ENCODE peak calls at places on chromosome 9, in six cellular contexts. S, B, Z, K, I and X are unnamed samples.

GRCh38 chr9:33162721-33163311 is 4.3 kb downstream of the B4GALT1 start:
- DNase-seq in S (peak), B (no peak), Z (no peak), K (no peak), I (no peak), X (no peak)

GRCh38 chr9:133527444-133527920 is 2.7 kb upstream of the MYMK start:
- DNase-seq in S (no peak), B (no peak), Z (no peak), K (no peak), I (peak), X (peak)

GRCh38 chr9:123399803-123400378 is 43.9 kb downstream of the CRB2 start:
- DNase-seq in S (no peak), B (no peak), Z (no peak), K (no peak), I (peak), X (no peak)

GRCh38 chr9:135084262-135084661 is 3.2 kb upstream of the OLFM1 start:
- DNase-seq in S (no peak), B (no peak), Z (no peak), K (no peak), I (no peak), X (no peak)

GRCh38 chr9:89536618-89537017 is 38.7 kb upstream of the SEMA4D start:
- DNase-seq in S (no peak), B (no peak), Z (no peak), K (no peak), I (no peak), X (no peak)

GRCh38 chr9:2461886-2462285 is 159.7 kb upstream of the VLDLR start:
- DNase-seq in S (no peak), B (peak), Z (no peak), K (no peak), I (no peak), X (no peak)

GRCh38 chr9:119639287-119639955 is 270.2 kb upstream of the BRINP1 start:
- DNase-seq in S (no peak), B (peak), Z (no peak), K (no peak), I (peak), X (no peak)

GRCh38 chr9:70192707-70193106 is 66.1 kb upstream of the SMC5 start:
- DNase-seq in S (no peak), B (no peak), Z (no peak), K (no peak), I (no peak), X (no peak)

GRCh38 chr9:75086443-75087278 is 1.3 kb downstream of the NMRK1 start:
- DNase-seq in S (peak), B (no peak), Z (peak), K (no peak), I (peak), X (peak)

GRCh38 chr9:126862461-126862830 is 2.0 kb downstream of the ZBTB34 start:
- DNase-seq in S (peak), B (no peak), Z (no peak), K (no peak), I (no peak), X (no peak)

GRCh38 chr9:134139081-134139480 is 3.2 kb downstream of the WDR5 start:
- DNase-seq in S (no peak), B (no peak), Z (no peak), K (no peak), I (no peak), X (no peak)

GRCh38 chr9:94644543-94644942 is 5.2 kb upstream of the FBP1 start:
- DNase-seq in S (no peak), B (no peak), Z (no peak), K (no peak), I (no peak), X (no peak)

GRCh38 chr9:29769019-29769418 is 2195.7 kb upstream of the C9orf72 start:
- DNase-seq in S (no peak), B (no peak), Z (no peak), K (no peak), I (no peak), X (no peak)

GRCh38 chr9:113238859-113239231 is 17.5 kb downstream of the SLC31A1 start:
- DNase-seq in S (no peak), B (no peak), Z (no peak), K (no peak), I (no peak), X (no peak)

GRCh38 chr9:93676310-93677054 is 100.1 kb downstream of the PHF2 start:
- DNase-seq in S (no peak), B (no peak), Z (peak), K (no peak), I (no peak), X (peak)

GRCh38 chr9:126164796-126165525 is 161.7 kb upstream of the MVB12B start:
- DNase-seq in S (no peak), B (no peak), Z (no peak), K (no peak), I (no peak), X (no peak)

GRCh38 chr9:134604834-134605233 is 36.8 kb upstream of the COL5A1 start:
- DNase-seq in S (no peak), B (no peak), Z (no peak), K (no peak), I (no peak), X (peak)

GRCh38 chr9:111645806-111646205 is 14.7 kb downstream of the DNAJC25 start:
- DNase-seq in S (peak), B (no peak), Z (no peak), K (no peak), I (no peak), X (no peak)

GRCh38 chr9:16532272-16532671 is 338.2 kb downstream of the BNC2 start:
- DNase-seq in S (no peak), B (no peak), Z (no peak), K (no peak), I (no peak), X (no peak)

GRCh38 chr9:122099271-122099869 is 6.3 kb upstream of the TTLL11 start:
- DNase-seq in S (peak), B (peak), Z (peak), K (peak), I (peak), X (no peak)

GRCh38 chr9:131610231-131610761 is 65.0 kb downstream of the PRRT1B start:
- DNase-seq in S (no peak), B (no peak), Z (no peak), K (no peak), I (no peak), X (no peak)

GRCh38 chr9:135973276-135974219 is 12.4 kb upstream of the UBAC1 start:
- DNase-seq in S (no peak), B (no peak), Z (peak), K (no peak), I (no peak), X (no peak)

GRCh38 chr9:27954858-27955257 is 381.6 kb upstream of the C9orf72 start:
- DNase-seq in S (no peak), B (no peak), Z (no peak), K (no peak), I (no peak), X (no peak)

GRCh38 chr9:5796298-5796697 is 36.6 kb downstream of the ERMP1 start:
- DNase-seq in S (no peak), B (no peak), Z (no peak), K (no peak), I (no peak), X (no peak)

GRCh38 chr9:33101104-33101951 is 24.9 kb upstream of the SMU1 start:
- DNase-seq in S (no peak), B (no peak), Z (peak), K (no peak), I (no peak), X (no peak)

GRCh38 chr9:120583958-120584369 is 4.0 kb upstream of the CDK5RAP2 start:
- DNase-seq in S (peak), B (peak), Z (no peak), K (peak), I (peak), X (no peak)

GRCh38 chr9:82890865-82891264 is 172.1 kb downstream of the RASEF start:
- DNase-seq in S (no peak), B (no peak), Z (no peak), K (no peak), I (no peak), X (no peak)

GRCh38 chr9:122221223-122221811 is 7.4 kb downstream of the LHX6 start:
- DNase-seq in S (no peak), B (no peak), Z (no peak), K (no peak), I (peak), X (no peak)

GRCh38 chr9:121651014-121651294 is 480 bp upstream of the DAB2IP start:
- DNase-seq in S (no peak), B (no peak), Z (no peak), K (no peak), I (no peak), X (no peak)

GRCh38 chr9:34371886-34372597 is 4.7 kb downstream of the MYORG start:
- DNase-seq in S (no peak), B (no peak), Z (no peak), K (no peak), I (no peak), X (peak)

GRCh38 chr9:113223963-113224362 is 2.6 kb downstream of the SLC31A1 start:
- DNase-seq in S (no peak), B (no peak), Z (no peak), K (no peak), I (no peak), X (no peak)

GRCh38 chr9:121947683-121948300 is 145.3 kb downstream of the TTLL11 start:
- DNase-seq in S (no peak), B (no peak), Z (no peak), K (no peak), I (no peak), X (peak)

GRCh38 chr9:35906923-35907699 is 1.1 kb downstream of the HRCT1 start:
- DNase-seq in S (peak), B (peak), Z (peak), K (no peak), I (no peak), X (peak)

GRCh38 chr9:109481747-109482325 is 16.3 kb downstream of the PTPN3 start:
- DNase-seq in S (no peak), B (no peak), Z (no peak), K (no peak), I (no peak), X (no peak)

GRCh38 chr9:127455299-127455992 is 4.1 kb downstream of the LRSAM1 start:
- DNase-seq in S (peak), B (no peak), Z (no peak), K (no peak), I (no peak), X (peak)

GRCh38 chr9:89139450-89139849 is 39.2 kb downstream of the SHC3 start:
- DNase-seq in S (no peak), B (no peak), Z (no peak), K (no peak), I (no peak), X (no peak)

GRCh38 chr9:91192785-91193657 is 168.7 kb downstream of the AUH start:
- DNase-seq in S (peak), B (no peak), Z (peak), K (peak), I (peak), X (peak)

GRCh38 chr9:72306771-72307170 is 58.2 kb downstream of the ZFAND5 start:
- DNase-seq in S (no peak), B (no peak), Z (no peak), K (no peak), I (no peak), X (no peak)

GRCh38 chr9:137905740-137906139 is 28.2 kb downstream of the CACNA1B start:
- DNase-seq in S (no peak), B (no peak), Z (no peak), K (no peak), I (no peak), X (no peak)